ENCODE peak calls at places on chromosomes 2 and 18, in four cellular contexts. H is esophagus muscularis mucosa, Z is Panc1, D is transverse colon. E is an unnamed sample.

GRCh38 chr2:241558532-241559488 is at the start of gene BOK:
- DNase-seq in H (no peak), Z (no peak), D (peak), E (peak)

GRCh38 chr18:62912885-62913284 is 197.5 kb downstream of the PHLPP1 start:
- DNase-seq in H (no peak), Z (no peak), D (no peak), E (no peak)

GRCh38 chr18:7069191-7069590 is 48.4 kb downstream of the LAMA1 start:
- DNase-seq in H (no peak), Z (no peak), D (no peak), E (no peak)

GRCh38 chr2:98455494-98455976 is 10.9 kb downstream of the INPP4A start:
- DNase-seq in H (no peak), Z (no peak), D (no peak), E (no peak)

GRCh38 chr18:78670778-78671405 is 308.7 kb upstream of the SALL3 start:
- DNase-seq in H (no peak), Z (no peak), D (no peak), E (no peak)

GRCh38 chr2:113894156-113894743 is 4.4 kb downstream of the ACTR3 start:
- DNase-seq in H (no peak), Z (no peak), D (no peak), E (no peak)

GRCh38 chr18:61991201-61991600 is 98.4 kb upstream of the RNF152 start:
- DNase-seq in H (no peak), Z (no peak), D (no peak), E (no peak)

GRCh38 chr2:240868286-240869108 is at the start of gene AGXT:
- DNase-seq in H (no peak), Z (no peak), D (peak), E (no peak)

GRCh38 chr2:98240796-98241398 is 105.4 kb upstream of the CNGA3 start:
- DNase-seq in H (no peak), Z (no peak), D (no peak), E (no peak)

GRCh38 chr2:98161202-98161601 is 74.2 kb downstream of the VWA3B start:
- DNase-seq in H (no peak), Z (no peak), D (no peak), E (no peak)

GRCh38 chr2:11187083-11187619 is 31.9 kb downstream of the SLC66A3 start:
- DNase-seq in H (no peak), Z (peak), D (no peak), E (no peak)

GRCh38 chr2:127661072-127661618 is 14.2 kb downstream of the LIMS2 start:
- DNase-seq in H (no peak), Z (no peak), D (peak), E (peak)

GRCh38 chr18:36337679-36338419 is 40.3 kb downstream of the FHOD3 start:
- DNase-seq in H (peak), Z (no peak), D (no peak), E (no peak)

GRCh38 chr2:176960736-176961135 is 251.9 kb upstream of the HNRNPA3 start:
- DNase-seq in H (no peak), Z (no peak), D (no peak), E (no peak)

GRCh38 chr2:120638450-120638849 is 97.2 kb upstream of the GLI2 start:
- DNase-seq in H (no peak), Z (no peak), D (no peak), E (no peak)

GRCh38 chr18:77081387-77081773 is 51.2 kb downstream of the MBP start:
- DNase-seq in H (no peak), Z (no peak), D (no peak), E (no peak)

GRCh38 chr2:177474904-177475474 is 82.4 kb downstream of the AGPS start:
- DNase-seq in H (no peak), Z (no peak), D (no peak), E (no peak)

GRCh38 chr2:23596316-23596885 is 211.4 kb downstream of the KLHL29 start:
- DNase-seq in H (no peak), Z (no peak), D (no peak), E (no peak)

GRCh38 chr2:164243315-164243714 is 378.0 kb downstream of the GRB14 start:
- DNase-seq in H (no peak), Z (no peak), D (no peak), E (no peak)

GRCh38 chr2:178420463-178420990 is 30.4 kb downstream of the PRKRA start:
- DNase-seq in H (no peak), Z (no peak), D (no peak), E (no peak)

GRCh38 chr2:205889073-205889472 is 196.9 kb downstream of the INO80D start:
- DNase-seq in H (no peak), Z (no peak), D (no peak), E (no peak)

GRCh38 chr2:199457147-199458016 is at the start of gene SATB2:
- DNase-seq in H (peak), Z (no peak), D (peak), E (peak)

GRCh38 chr2:82790277-82791021 is 1668.6 kb downstream of the SUCLG1 start:
- DNase-seq in H (no peak), Z (peak), D (no peak), E (no peak)

GRCh38 chr2:187499941-187500532 is 52.0 kb upstream of the CALCRL start:
- DNase-seq in H (no peak), Z (peak), D (peak), E (no peak)

GRCh38 chr2:215002500-215002899 is 135.9 kb downstream of the ABCA12 start:
- DNase-seq in H (no peak), Z (peak), D (no peak), E (no peak)

GRCh38 chr2:235611337-235611736 is 117.5 kb downstream of the AGAP1 start:
- DNase-seq in H (no peak), Z (no peak), D (no peak), E (no peak)

GRCh38 chr2:11397513-11397912 is 53.1 kb upstream of the ROCK2 start:
- DNase-seq in H (no peak), Z (no peak), D (no peak), E (no peak)

GRCh38 chr18:23257153-23257552 is 121.9 kb downstream of the CABLES1 start:
- DNase-seq in H (no peak), Z (no peak), D (no peak), E (no peak)

GRCh38 chr2:106575955-106576354 is 88.8 kb downstream of the CD8B2 start:
- DNase-seq in H (no peak), Z (no peak), D (no peak), E (no peak)

GRCh38 chr2:68837164-68837860 is 33.9 kb downstream of the BMP10 start:
- DNase-seq in H (no peak), Z (peak), D (peak), E (peak)

GRCh38 chr2:240396623-240397541 is 38.6 kb upstream of the GPC1 start:
- DNase-seq in H (no peak), Z (no peak), D (no peak), E (peak)

GRCh38 chr2:241508240-241508509 is 209 bp downstream of the STK25 start:
- DNase-seq in H (no peak), Z (no peak), D (no peak), E (peak)

GRCh38 chr2:75503048-75503607 is 57.6 kb downstream of the EVA1A start:
- DNase-seq in H (no peak), Z (no peak), D (no peak), E (no peak)

GRCh38 chr2:183001948-183002347 is 36.3 kb downstream of the NCKAP1 start:
- DNase-seq in H (no peak), Z (no peak), D (no peak), E (no peak)

GRCh38 chr18:48829443-48830149 is 121.2 kb downstream of the SMAD7 start:
- DNase-seq in H (no peak), Z (no peak), D (no peak), E (peak)

GRCh38 chr18:48828713-48829442 is 121.9 kb downstream of the SMAD7 start:
- DNase-seq in H (no peak), Z (no peak), D (no peak), E (no peak)

GRCh38 chr18:48826806-48827205 is 124.0 kb downstream of the SMAD7 start:
- DNase-seq in H (no peak), Z (no peak), D (no peak), E (no peak)

GRCh38 chr18:48827321-48828200 is 123.2 kb downstream of the SMAD7 start:
- DNase-seq in H (no peak), Z (no peak), D (no peak), E (no peak)

GRCh38 chr18:48828201-48828580 is 122.6 kb downstream of the SMAD7 start:
- DNase-seq in H (no peak), Z (no peak), D (no peak), E (no peak)
- H3K4me3 ChIP-seq in H (peak), Z (no peak), D (no peak), E (no peak)

GRCh38 chr2:131040661-131041401 is 52.4 kb downstream of the FAM168B start:
- DNase-seq in H (no peak), Z (no peak), D (no peak), E (no peak)

GRCh38 chr2:131039908-131040660 is 53.2 kb downstream of the FAM168B start:
- DNase-seq in H (no peak), Z (no peak), D (no peak), E (peak)

GRCh38 chr2:131038258-131039100 is 54.8 kb downstream of the FAM168B start:
- DNase-seq in H (no peak), Z (no peak), D (no peak), E (no peak)

GRCh38 chr2:131039101-131039440 is 54.2 kb downstream of the FAM168B start:
- DNase-seq in H (no peak), Z (no peak), D (no peak), E (no peak)

DNA sequence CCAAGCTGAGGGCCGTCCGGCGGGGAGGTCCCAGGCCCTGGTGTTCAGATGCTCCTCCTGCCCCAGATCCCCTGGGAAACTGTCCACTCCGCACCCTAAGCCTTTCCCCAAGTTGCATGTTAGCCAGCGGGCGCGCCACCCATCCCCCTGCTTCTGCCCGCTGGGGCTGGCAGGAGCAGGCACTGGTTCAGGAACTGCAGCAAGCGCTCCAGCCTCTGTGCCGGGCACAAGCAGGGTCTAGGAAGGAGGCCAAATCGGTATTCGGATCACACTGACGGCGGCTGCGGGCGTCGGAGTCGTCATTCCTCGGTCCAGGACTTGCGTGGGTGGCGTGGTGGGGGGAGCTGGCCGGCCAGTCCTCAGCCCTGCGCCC is 53.7 kb downstream of the FAM168B start:
- DNase-seq in H (no peak), Z (no peak), D (no peak), E (no peak)
- TF ChIP-seq CTCF in H (no peak), Z (no peak), D (no peak), E (no peak)

GRCh38 chr18:30766053-30766452 is 276.5 kb downstream of the DSC3 start:
- DNase-seq in H (no peak), Z (no peak), D (no peak), E (no peak)

GRCh38 chr18:30765247-30765646 is 277.3 kb downstream of the DSC3 start:
- DNase-seq in H (no peak), Z (no peak), D (no peak), E (no peak)

GRCh38 chr18:30763913-30764350 is 278.6 kb downstream of the DSC3 start:
- DNase-seq in H (no peak), Z (no peak), D (no peak), E (no peak)
- TF ChIP-seq POLR2AphosphoS5 in H (no peak), Z (no peak), D (no peak), E (no peak)

DNA sequence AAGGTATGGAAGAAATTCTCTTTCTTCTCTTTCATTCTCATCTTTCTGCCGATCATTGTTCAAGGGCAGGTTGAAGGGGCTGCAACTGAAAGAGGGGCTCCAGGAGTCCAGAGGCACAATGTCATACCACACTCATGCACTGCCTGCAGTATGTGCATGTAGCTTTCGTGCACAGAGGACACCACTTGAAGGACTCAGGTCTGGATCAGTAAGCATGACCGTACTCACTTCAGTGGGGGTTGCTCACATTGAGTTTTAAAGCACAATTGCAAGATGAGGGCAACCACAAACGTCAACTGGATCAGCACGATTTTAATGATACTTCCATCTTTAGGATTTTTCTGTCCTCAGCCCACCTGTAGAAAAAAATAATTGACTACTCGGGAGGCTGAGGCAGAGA is 84.6 kb downstream of the SP3 start:
- DNase-seq in H (no peak), Z (no peak), D (no peak), E (no peak)
- H3K4me3 ChIP-seq in H (no peak), Z (no peak), D (no peak), E (no peak)

DNA sequence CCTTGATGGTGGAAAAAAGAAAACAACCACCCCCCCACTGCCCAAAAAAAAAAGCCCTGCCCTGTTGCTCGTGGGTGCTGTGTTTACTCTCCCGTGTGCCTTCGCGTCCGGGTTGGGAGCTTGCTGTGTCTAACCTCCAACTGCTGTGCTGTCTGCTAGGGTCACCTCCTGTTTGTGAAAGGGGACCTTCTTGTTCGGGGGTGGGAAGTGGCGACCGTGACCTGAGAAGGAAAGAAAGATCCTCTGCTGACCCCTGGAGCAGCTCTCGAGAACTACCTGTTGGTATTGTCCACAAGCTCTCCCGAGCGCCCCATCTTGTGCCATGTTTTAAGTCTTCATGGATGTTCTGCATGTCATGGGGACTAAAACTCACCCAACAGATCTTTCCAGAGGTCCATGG is 28.0 kb downstream of the MAL start:
- DNase-seq in H (no peak), Z (no peak), D (no peak), E (no peak)
- TF ChIP-seq CTCF in H (peak), Z (no peak), D (no peak), E (no peak)

DNA sequence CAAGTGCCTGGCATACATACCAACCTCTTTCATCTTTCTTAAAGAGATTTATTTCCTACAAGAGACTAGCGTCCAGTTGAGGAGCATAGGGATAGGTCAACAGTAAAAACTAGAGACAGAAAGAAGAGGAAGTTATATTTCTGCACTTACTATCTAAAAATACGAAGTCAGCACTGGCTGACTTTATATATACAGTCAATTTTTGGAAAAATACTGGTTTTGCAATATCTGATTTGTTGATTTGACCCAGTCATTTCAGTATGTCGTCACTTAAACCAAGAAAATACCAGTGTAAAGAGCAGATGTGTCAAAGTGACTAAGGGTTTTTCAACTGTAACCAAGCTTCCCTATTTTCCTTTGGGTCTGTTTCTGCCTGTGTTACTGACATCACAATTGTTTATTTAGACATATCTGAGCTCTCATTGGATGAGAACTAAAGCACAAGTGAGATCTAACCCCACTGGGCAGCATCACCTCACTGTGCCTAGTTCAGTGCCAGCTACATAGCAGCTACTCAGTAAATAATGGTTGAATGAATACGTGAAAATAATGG is 23.0 kb downstream of the CYTIP start:
- DNase-seq in H (no peak), Z (no peak), D (no peak), E (no peak)
- TF ChIP-seq POLR2AphosphoS5 in H (no peak), Z (no peak), D (peak), E (peak)

GRCh38 chr2:218255441-218255840 is 5.4 kb upstream of the GPBAR1 start:
- DNase-seq in H (no peak), Z (no peak), D (no peak), E (no peak)

GRCh38 chr2:218259099-218259921 is 1.5 kb upstream of the GPBAR1 start:
- DNase-seq in H (peak), Z (no peak), D (peak), E (peak)

GRCh38 chr2:218260166-218260565 is 649 bp upstream of the GPBAR1 start:
- DNase-seq in H (no peak), Z (no peak), D (no peak), E (no peak)

GRCh38 chr2:218256612-218257350 is 4.0 kb upstream of the GPBAR1 start:
- DNase-seq in H (no peak), Z (no peak), D (no peak), E (no peak)

DNA sequence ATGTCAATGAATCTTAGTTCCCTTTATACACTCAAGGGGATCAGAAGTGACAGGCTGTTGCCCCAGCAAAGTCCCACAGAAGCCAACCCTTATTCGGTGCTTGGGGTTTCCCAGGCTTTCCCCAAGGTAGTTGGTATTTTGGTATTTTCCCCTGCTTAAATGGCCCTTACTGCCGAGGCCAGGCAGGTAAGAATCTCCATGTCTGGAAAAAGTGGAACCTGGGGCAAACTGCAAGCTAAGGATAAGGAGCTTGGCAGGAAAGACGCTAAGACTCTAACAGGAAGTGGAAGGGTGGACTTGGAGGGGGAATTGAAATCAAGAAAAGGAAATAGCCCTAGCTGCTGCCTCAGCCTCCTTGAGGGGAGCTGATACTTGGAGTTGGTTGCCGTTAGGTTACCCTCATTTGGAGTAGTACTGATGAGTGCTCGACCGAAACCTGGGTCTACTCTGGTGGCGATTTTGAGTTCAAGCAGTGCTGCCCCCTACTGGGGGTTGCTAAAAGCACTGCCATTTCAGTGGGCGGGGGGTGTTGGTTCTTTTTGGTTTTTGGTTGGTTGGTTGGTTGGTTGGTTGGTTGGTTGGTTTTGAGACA is 3.3 kb upstream of the GPBAR1 start:
- DNase-seq in H (no peak), Z (no peak), D (peak), E (no peak)
- H3K4me3 ChIP-seq in H (no peak), Z (no peak), D (no peak), E (no peak)

GRCh38 chr2:85838181-85838580 is 50.6 kb downstream of the ST3GAL5 start:
- DNase-seq in H (peak), Z (no peak), D (no peak), E (no peak)
- TF ChIP-seq CTCF in H (no peak), Z (no peak), D (no peak), E (no peak)

GRCh38 chr2:12809526-12809925 is 92.8 kb downstream of the TRIB2 start:
- DNase-seq in H (no peak), Z (no peak), D (no peak), E (no peak)

GRCh38 chr2:12813166-12813565 is 96.4 kb downstream of the TRIB2 start:
- DNase-seq in H (no peak), Z (no peak), D (no peak), E (no peak)

GRCh38 chr2:12816379-12817306 is 99.9 kb downstream of the TRIB2 start:
- DNase-seq in H (no peak), Z (no peak), D (no peak), E (no peak)

GRCh38 chr2:12807907-12808810 is 91.4 kb downstream of the TRIB2 start:
- DNase-seq in H (no peak), Z (no peak), D (no peak), E (no peak)

GRCh38 chr2:12811916-12812315 is 95.2 kb downstream of the TRIB2 start:
- DNase-seq in H (no peak), Z (no peak), D (no peak), E (no peak)
- TF ChIP-seq POLR2AphosphoS5 in H (no peak), Z (no peak), D (no peak), E (no peak)

GRCh38 chr2:118834901-118835738 is 12.3 kb downstream of the EN1 start:
- DNase-seq in H (no peak), Z (no peak), D (no peak), E (no peak)
- H3K4me3 ChIP-seq in H (peak), Z (peak), D (peak), E (peak)